ENCODE peak calls at places on chromosomes 12 and 14, in six cellular contexts. One of them, this sample, is unnamed.

GRCh38 chr12:46303039-46303666 is 34.3 kb upstream of the SLC38A1 start:
- DNase-seq in astrocyte of the cerebellum: peak
- DNase-seq in IMR-90: peak
- DNase-seq in AG10803: peak
- DNase-seq in dorsolateral prefrontal cortex: no peak
- DNase-seq in heart right ventricle: no peak
- DNase-seq in this sample: peak

GRCh38 chr14:35235840-35236239 is 56.3 kb upstream of the PSMA6 start:
- DNase-seq in astrocyte of the cerebellum: no peak
- DNase-seq in IMR-90: no peak
- DNase-seq in AG10803: no peak
- DNase-seq in dorsolateral prefrontal cortex: no peak
- DNase-seq in heart right ventricle: no peak
- DNase-seq in this sample: no peak

GRCh38 chr12:84814664-84815245 is 97.8 kb downstream of the SLC6A15 start:
- DNase-seq in astrocyte of the cerebellum: peak
- DNase-seq in IMR-90: peak
- DNase-seq in AG10803: peak
- DNase-seq in dorsolateral prefrontal cortex: no peak
- DNase-seq in heart right ventricle: no peak
- DNase-seq in this sample: no peak

GRCh38 chr14:49923442-49923841 is 30.6 kb downstream of the ARF6 start:
- DNase-seq in astrocyte of the cerebellum: no peak
- DNase-seq in IMR-90: no peak
- DNase-seq in AG10803: no peak
- DNase-seq in dorsolateral prefrontal cortex: no peak
- DNase-seq in heart right ventricle: no peak
- DNase-seq in this sample: no peak

GRCh38 chr12:52681551-52682380 is 1.6 kb upstream of the KRT1 start:
- DNase-seq in astrocyte of the cerebellum: no peak
- DNase-seq in IMR-90: no peak
- DNase-seq in AG10803: no peak
- DNase-seq in dorsolateral prefrontal cortex: no peak
- DNase-seq in heart right ventricle: no peak
- DNase-seq in this sample: no peak

GRCh38 chr12:104585448-104586055 is 128.8 kb downstream of the CHST11 start:
- DNase-seq in astrocyte of the cerebellum: no peak
- DNase-seq in IMR-90: no peak
- DNase-seq in AG10803: no peak
- DNase-seq in dorsolateral prefrontal cortex: no peak
- DNase-seq in heart right ventricle: no peak
- DNase-seq in this sample: no peak

GRCh38 chr12:54141534-54142475 is 47.0 kb downstream of the SMUG1 start:
- DNase-seq in astrocyte of the cerebellum: no peak
- DNase-seq in IMR-90: no peak
- DNase-seq in AG10803: peak
- DNase-seq in dorsolateral prefrontal cortex: no peak
- DNase-seq in heart right ventricle: no peak
- DNase-seq in this sample: no peak

GRCh38 chr14:71121711-71122110 is 214.5 kb downstream of the PCNX1 start:
- DNase-seq in astrocyte of the cerebellum: no peak
- DNase-seq in IMR-90: no peak
- DNase-seq in AG10803: no peak
- DNase-seq in dorsolateral prefrontal cortex: no peak
- DNase-seq in heart right ventricle: no peak
- DNase-seq in this sample: no peak

GRCh38 chr14:65336191-65336591 is 76.3 kb upstream of the FUT8 start:
- DNase-seq in astrocyte of the cerebellum: no peak
- DNase-seq in IMR-90: peak
- DNase-seq in AG10803: peak
- DNase-seq in dorsolateral prefrontal cortex: no peak
- DNase-seq in heart right ventricle: no peak
- DNase-seq in this sample: no peak

GRCh38 chr12:80589091-80589490 is 118.3 kb upstream of the MYF6 start:
- DNase-seq in astrocyte of the cerebellum: no peak
- DNase-seq in IMR-90: no peak
- DNase-seq in AG10803: no peak
- DNase-seq in dorsolateral prefrontal cortex: no peak
- DNase-seq in heart right ventricle: no peak
- DNase-seq in this sample: no peak

GRCh38 chr12:14913381-14913781 is 25.0 kb downstream of the ERP27 start:
- DNase-seq in astrocyte of the cerebellum: no peak
- DNase-seq in IMR-90: no peak
- DNase-seq in AG10803: no peak
- DNase-seq in dorsolateral prefrontal cortex: no peak
- DNase-seq in heart right ventricle: peak
- DNase-seq in this sample: no peak

GRCh38 chr14:100644784-100645183 is 57.6 kb upstream of the BEGAIN start:
- DNase-seq in astrocyte of the cerebellum: no peak
- DNase-seq in IMR-90: no peak
- DNase-seq in AG10803: no peak
- DNase-seq in dorsolateral prefrontal cortex: no peak
- DNase-seq in heart right ventricle: no peak
- DNase-seq in this sample: no peak

GRCh38 chr14:26896447-26896846 is 298.6 kb upstream of the NOVA1 start:
- DNase-seq in astrocyte of the cerebellum: peak
- DNase-seq in IMR-90: peak
- DNase-seq in AG10803: peak
- DNase-seq in dorsolateral prefrontal cortex: no peak
- DNase-seq in heart right ventricle: no peak
- DNase-seq in this sample: no peak

GRCh38 chr12:120466560-120467315 is 2.8 kb downstream of the SRSF9 start:
- DNase-seq in astrocyte of the cerebellum: no peak
- DNase-seq in IMR-90: peak
- DNase-seq in AG10803: peak
- DNase-seq in dorsolateral prefrontal cortex: no peak
- DNase-seq in heart right ventricle: no peak
- DNase-seq in this sample: no peak
- TF ChIP-seq CTCF in astrocyte of the cerebellum: peak
- TF ChIP-seq CTCF in IMR-90: peak
- TF ChIP-seq CTCF in AG10803: peak
- TF ChIP-seq CTCF in dorsolateral prefrontal cortex: peak
- TF ChIP-seq CTCF in heart right ventricle: peak
- TF ChIP-seq CTCF in this sample: peak

DNA sequence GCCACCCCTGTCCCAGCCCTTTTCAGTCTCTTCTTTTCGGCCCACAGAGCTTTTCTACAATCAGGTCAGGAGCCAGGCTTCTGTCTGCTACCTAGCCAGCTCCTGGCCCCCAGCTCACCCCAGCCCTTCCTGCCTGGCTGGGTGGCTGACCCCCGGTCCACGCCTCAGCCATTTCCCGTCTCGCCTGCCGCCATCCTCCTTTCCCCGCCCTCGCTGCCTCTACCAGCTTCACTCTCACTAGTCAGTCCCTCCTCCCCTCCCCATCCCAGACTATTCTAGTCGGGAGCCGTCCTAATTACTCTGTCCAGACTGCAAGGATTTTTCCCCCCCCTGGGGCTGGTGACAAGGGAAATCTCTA is 876 bp downstream of the DHH start:
- DNase-seq in astrocyte of the cerebellum: no peak
- DNase-seq in IMR-90: no peak
- DNase-seq in AG10803: no peak
- DNase-seq in dorsolateral prefrontal cortex: no peak
- DNase-seq in heart right ventricle: no peak
- DNase-seq in this sample: no peak
- H3K4me3 ChIP-seq in astrocyte of the cerebellum: no peak
- H3K4me3 ChIP-seq in IMR-90: no peak
- H3K4me3 ChIP-seq in AG10803: no peak
- H3K4me3 ChIP-seq in dorsolateral prefrontal cortex: peak
- H3K4me3 ChIP-seq in heart right ventricle: peak
- H3K4me3 ChIP-seq in this sample: no peak

GRCh38 chr14:68718033-68718725 is 74.7 kb downstream of the ZFP36L1 start:
- DNase-seq in astrocyte of the cerebellum: no peak
- DNase-seq in IMR-90: no peak
- DNase-seq in AG10803: no peak
- DNase-seq in dorsolateral prefrontal cortex: no peak
- DNase-seq in heart right ventricle: no peak
- DNase-seq in this sample: no peak
- TF ChIP-seq CTCF in astrocyte of the cerebellum: peak
- TF ChIP-seq CTCF in IMR-90: peak
- TF ChIP-seq CTCF in AG10803: peak
- TF ChIP-seq CTCF in dorsolateral prefrontal cortex: no peak
- TF ChIP-seq CTCF in heart right ventricle: no peak
- TF ChIP-seq CTCF in this sample: peak

DNA sequence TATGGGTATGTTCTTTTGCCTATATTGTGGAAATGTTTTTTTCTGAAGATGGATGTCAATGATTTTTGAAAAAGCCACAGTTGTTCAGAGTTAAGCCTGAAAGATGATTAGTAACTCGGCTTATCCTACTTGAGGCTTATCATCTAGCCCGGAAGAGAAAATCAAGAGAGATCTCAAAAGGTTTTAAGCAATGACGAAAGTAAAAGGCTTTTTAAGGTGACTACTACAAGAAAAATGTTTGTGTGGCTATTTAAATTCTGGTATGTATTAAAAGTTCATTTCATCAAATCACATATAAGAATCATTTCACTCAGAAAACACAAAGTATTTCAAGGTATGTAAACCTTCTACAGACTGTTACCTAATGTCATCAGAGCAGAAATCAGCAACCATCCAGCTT is 40.2 kb downstream of the HEATR5A start:
- DNase-seq in astrocyte of the cerebellum: no peak
- DNase-seq in IMR-90: peak
- DNase-seq in AG10803: no peak
- DNase-seq in dorsolateral prefrontal cortex: no peak
- DNase-seq in heart right ventricle: no peak
- DNase-seq in this sample: no peak
- H3K4me3 ChIP-seq in astrocyte of the cerebellum: no peak
- H3K4me3 ChIP-seq in IMR-90: no peak
- H3K4me3 ChIP-seq in AG10803: no peak
- H3K4me3 ChIP-seq in dorsolateral prefrontal cortex: no peak
- H3K4me3 ChIP-seq in heart right ventricle: no peak
- H3K4me3 ChIP-seq in this sample: no peak

DNA sequence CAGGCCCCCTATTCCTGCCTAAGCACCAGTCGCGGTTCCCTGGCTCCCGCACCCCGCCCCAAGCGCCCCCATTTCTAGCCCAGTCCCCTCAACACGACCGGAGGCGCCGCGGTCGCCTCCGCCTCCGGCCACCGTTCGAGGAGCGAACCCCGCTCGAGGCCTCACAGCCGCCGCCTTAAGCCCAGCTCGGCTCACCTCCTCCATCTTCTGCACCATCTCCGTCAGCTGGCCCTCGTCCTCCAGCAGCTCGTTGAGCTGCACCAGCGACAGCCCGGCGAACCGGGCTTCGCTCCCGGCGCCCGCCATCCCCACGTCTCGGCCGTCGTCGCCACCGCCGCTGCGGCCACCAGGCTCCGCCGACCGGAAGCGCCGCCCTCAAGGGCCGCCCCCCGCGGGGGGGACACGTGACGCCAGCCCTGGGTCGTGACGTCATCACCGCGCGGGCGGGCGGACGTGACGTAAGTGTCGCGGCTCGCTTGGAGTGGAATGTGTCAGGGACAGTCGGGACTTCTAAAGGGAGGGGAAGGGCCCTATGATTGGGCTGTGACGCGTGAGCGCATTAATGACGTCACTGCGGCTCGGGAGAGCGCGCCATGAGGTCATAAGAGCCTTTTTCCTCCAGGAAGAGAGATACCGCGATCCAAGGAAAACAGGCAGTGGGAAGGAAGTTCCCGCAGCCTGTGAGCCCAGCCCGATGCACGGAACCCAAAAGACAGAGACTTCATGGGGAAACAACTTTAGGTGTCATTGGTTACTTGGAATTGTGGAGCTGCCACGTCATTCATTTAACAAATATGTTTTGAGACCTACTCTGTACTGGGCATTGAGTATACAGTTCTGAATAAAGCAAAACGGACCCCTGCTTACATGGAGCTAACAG is at the start of gene VPS37B:
- DNase-seq in astrocyte of the cerebellum: no peak
- DNase-seq in IMR-90: peak
- DNase-seq in AG10803: peak
- DNase-seq in dorsolateral prefrontal cortex: peak
- DNase-seq in heart right ventricle: peak
- DNase-seq in this sample: no peak
- TF ChIP-seq CTCF in astrocyte of the cerebellum: no peak
- TF ChIP-seq CTCF in IMR-90: no peak
- TF ChIP-seq CTCF in AG10803: no peak
- TF ChIP-seq CTCF in dorsolateral prefrontal cortex: no peak
- TF ChIP-seq CTCF in heart right ventricle: peak
- TF ChIP-seq CTCF in this sample: no peak

This sample was measured in GM12864.